ENCODE peak calls at places on chromosome 21, in four cellular contexts. One of them, this sample, is unnamed.

GRCh38 chr21:44062380-44062779 is 44.8 kb upstream of the PWP2 start:
- DNase-seq in H1: no peak
- DNase-seq in HepG2: no peak
- DNase-seq in K562: no peak
- DNase-seq in this sample: no peak

GRCh38 chr21:20646431-20646830 is 351.8 kb upstream of the NCAM2 start:
- DNase-seq in HepG2: no peak
- DNase-seq in H1: no peak
- DNase-seq in K562: no peak
- DNase-seq in this sample: no peak

GRCh38 chr21:25934771-25935224 is 200.0 kb downstream of the GABPA start:
- DNase-seq in K562: no peak
- DNase-seq in H1: no peak
- DNase-seq in HepG2: peak; percentile 44
- DNase-seq in this sample: no peak

GRCh38 chr21:32018381-32018780 is 145.6 kb downstream of the HUNK start:
- DNase-seq in K562: no peak
- DNase-seq in HepG2: peak; percentile 25
- DNase-seq in H1: no peak
- DNase-seq in this sample: no peak

GRCh38 chr21:46620846-46621245 is 14.6 kb upstream of the PRMT2 start:
- DNase-seq in H1: no peak
- DNase-seq in HepG2: no peak
- DNase-seq in K562: no peak
- DNase-seq in this sample: no peak

GRCh38 chr21:31874817-31875216 is 2.0 kb downstream of the HUNK start:
- DNase-seq in H1: peak; percentile 64
- DNase-seq in K562: no peak
- DNase-seq in HepG2: no peak
- DNase-seq in this sample: no peak

GRCh38 chr21:24220466-24220865 is 1386.8 kb downstream of the MRPL39 start:
- DNase-seq in H1: no peak
- DNase-seq in K562: no peak
- DNase-seq in HepG2: no peak
- DNase-seq in this sample: no peak

GRCh38 chr21:33266050-33266783 is at the start of gene IL10RB:
- DNase-seq in K562: peak; percentile 100
- DNase-seq in H1: peak; percentile 86
- DNase-seq in HepG2: peak; percentile 29
- DNase-seq in this sample: peak; percentile 27

GRCh38 chr21:28333455-28334108 is 659.1 kb downstream of the LTN1 start:
- DNase-seq in HepG2: peak; percentile 13
- DNase-seq in K562: no peak
- DNase-seq in H1: no peak
- DNase-seq in this sample: no peak

GRCh38 chr21:28247454-28248020 is 745.1 kb downstream of the LTN1 start:
- DNase-seq in K562: no peak
- DNase-seq in H1: no peak
- DNase-seq in HepG2: no peak
- DNase-seq in this sample: no peak

GRCh38 chr21:43908167-43908566 is 43.1 kb downstream of the AGPAT3 start:
- DNase-seq in HepG2: no peak
- DNase-seq in K562: no peak
- DNase-seq in H1: no peak
- DNase-seq in this sample: no peak

GRCh38 chr21:33030633-33031032 is 4.9 kb downstream of the OLIG2 start:
- DNase-seq in HepG2: no peak
- DNase-seq in K562: no peak
- DNase-seq in H1: no peak
- DNase-seq in this sample: no peak

GRCh38 chr21:17550671-17551308 is 37.9 kb downstream of the CXADR start:
- DNase-seq in K562: no peak
- DNase-seq in H1: no peak
- DNase-seq in HepG2: no peak
- DNase-seq in this sample: no peak

GRCh38 chr21:26572026-26572425 is 1.1 kb downstream of the CYYR1 start:
- DNase-seq in K562: no peak
- DNase-seq in HepG2: no peak
- DNase-seq in H1: no peak
- DNase-seq in this sample: no peak

GRCh38 chr21:29151937-29152336 is 21.5 kb downstream of the MAP3K7CL start:
- DNase-seq in HepG2: no peak
- DNase-seq in H1: no peak
- DNase-seq in K562: no peak
- DNase-seq in this sample: no peak

GRCh38 chr21:32771134-32771523 is 426 bp downstream of the PAXBP1 start:
- DNase-seq in H1: peak; percentile 61
- DNase-seq in HepG2: peak; percentile 33
- DNase-seq in K562: peak; percentile 84
- DNase-seq in this sample: no peak

GRCh38 chr21:33403128-33403785 is at the start of gene IFNGR2:
- DNase-seq in HepG2: no peak
- DNase-seq in H1: peak; percentile 54
- DNase-seq in K562: peak; percentile 92
- DNase-seq in this sample: no peak

GRCh38 chr21:34019402-34019801 is 54.0 kb upstream of the MRPS6 start:
- DNase-seq in K562: no peak
- DNase-seq in HepG2: no peak
- DNase-seq in H1: no peak
- DNase-seq in this sample: no peak

GRCh38 chr21:44337941-44338895 is 972 bp downstream of the CFAP410 start:
- DNase-seq in HepG2: peak; percentile 59
- DNase-seq in K562: peak; percentile 85
- DNase-seq in H1: peak; percentile 75
- DNase-seq in this sample: no peak

GRCh38 chr21:33390479-33390878 is 12.7 kb upstream of the IFNGR2 start:
- DNase-seq in HepG2: no peak
- DNase-seq in H1: no peak
- DNase-seq in K562: no peak
- DNase-seq in this sample: no peak

GRCh38 chr21:32800056-32800455 is 28.5 kb upstream of the PAXBP1 start:
- DNase-seq in K562: no peak
- DNase-seq in HepG2: no peak
- DNase-seq in H1: no peak
- DNase-seq in this sample: no peak

GRCh38 chr21:31732538-31732864 is 583 bp upstream of the SCAF4 start:
- DNase-seq in K562: no peak
- DNase-seq in H1: no peak
- DNase-seq in HepG2: peak; percentile 66
- DNase-seq in this sample: no peak

GRCh38 chr21:25964009-25964408 is 206.6 kb downstream of the APP start:
- DNase-seq in H1: no peak
- DNase-seq in K562: no peak
- DNase-seq in HepG2: no peak
- DNase-seq in this sample: no peak

GRCh38 chr21:29947119-29947518 is 7.3 kb upstream of the GRIK1 start:
- DNase-seq in K562: no peak
- DNase-seq in HepG2: no peak
- DNase-seq in H1: no peak
- DNase-seq in this sample: no peak

DNA sequence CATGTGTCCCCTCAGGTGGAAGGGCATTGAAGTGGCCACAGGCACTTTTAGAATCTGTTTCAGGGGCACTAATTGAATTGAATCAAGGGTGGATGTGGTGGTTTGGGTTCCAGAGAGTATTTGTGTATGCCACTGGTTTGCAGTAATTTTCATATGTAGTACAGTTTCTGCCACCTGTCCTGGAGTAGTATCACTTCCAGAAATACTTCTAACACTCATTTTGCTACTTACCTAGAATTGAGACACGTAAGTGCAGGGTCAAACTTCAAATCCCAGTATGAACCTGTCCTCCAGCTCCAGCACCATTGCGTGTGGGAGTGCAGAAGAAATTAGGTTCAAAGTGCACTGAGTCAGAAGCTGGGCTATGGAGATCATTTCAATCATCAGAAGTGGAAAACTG is 26.8 kb downstream of the RSPH1 start:
- DNase-seq in H1: no peak
- DNase-seq in HepG2: peak; percentile 16
- DNase-seq in K562: no peak
- DNase-seq in this sample: peak; percentile 77
- TF ChIP-seq BRCA1 in H1: no peak
- TF ChIP-seq BRCA1 in HepG2: no peak
- TF ChIP-seq BRCA1 in K562: no peak
- TF ChIP-seq BRCA1 in this sample: no peak

GRCh38 chr21:42317826-42318746 is 2.9 kb upstream of the TFF3 start:
- DNase-seq in HepG2: no peak
- DNase-seq in K562: no peak
- DNase-seq in H1: no peak
- DNase-seq in this sample: no peak
- TF ChIP-seq BRCA1 in HepG2: no peak
- TF ChIP-seq BRCA1 in K562: no peak
- TF ChIP-seq BRCA1 in H1: no peak
- TF ChIP-seq BRCA1 in this sample: no peak

DNA sequence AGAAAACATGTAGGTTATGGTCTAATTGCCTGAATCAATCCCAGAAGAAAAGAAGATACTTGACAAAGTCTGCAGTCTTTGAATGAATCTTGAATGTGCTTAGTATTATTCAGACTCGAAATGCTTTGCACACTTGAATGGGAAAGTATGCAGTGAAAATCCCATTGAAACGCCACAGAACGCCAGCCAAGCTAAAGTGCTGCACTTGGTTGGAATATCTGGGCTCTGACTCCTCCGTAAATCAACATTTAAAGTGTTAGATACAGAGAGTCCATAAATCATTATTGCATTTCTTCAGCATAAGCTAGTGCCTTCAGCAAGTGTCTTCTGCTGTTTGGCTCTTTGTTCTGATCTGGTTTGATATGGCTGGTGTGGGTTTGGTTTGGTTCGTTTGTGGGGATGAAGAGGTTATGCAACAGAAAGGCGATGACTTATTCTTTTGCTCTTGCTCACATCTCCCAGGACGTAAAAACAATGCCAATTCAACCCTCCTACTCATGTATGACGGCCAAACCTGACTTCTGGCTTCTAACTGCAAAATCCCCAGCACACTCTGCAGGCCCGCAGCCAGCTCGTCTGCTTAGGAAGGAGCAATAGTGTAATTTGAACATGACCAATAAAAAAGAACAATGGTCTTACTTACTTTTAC is 121.7 kb upstream of the ERG start:
- DNase-seq in K562: no peak
- DNase-seq in H1: no peak
- DNase-seq in HepG2: no peak
- DNase-seq in this sample: no peak
- TF ChIP-seq BRCA1 in K562: no peak
- TF ChIP-seq BRCA1 in H1: no peak
- TF ChIP-seq BRCA1 in HepG2: no peak
- TF ChIP-seq BRCA1 in this sample: no peak

GRCh38 chr21:45409466-45410150 is 4.6 kb downstream of the COL18A1 start:
- DNase-seq in K562: no peak
- DNase-seq in H1: no peak
- DNase-seq in HepG2: peak; percentile 80
- DNase-seq in this sample: no peak
- TF ChIP-seq BRCA1 in K562: no peak
- TF ChIP-seq BRCA1 in H1: no peak
- TF ChIP-seq BRCA1 in HepG2: no peak
- TF ChIP-seq BRCA1 in this sample: no peak

GRCh38 chr21:37348664-37349063 is 17.9 kb upstream of the DYRK1A start:
- DNase-seq in HepG2: no peak
- DNase-seq in H1: no peak
- DNase-seq in K562: no peak
- DNase-seq in this sample: no peak
- TF ChIP-seq BRCA1 in HepG2: no peak
- TF ChIP-seq BRCA1 in H1: no peak
- TF ChIP-seq BRCA1 in K562: no peak
- TF ChIP-seq BRCA1 in this sample: no peak

DNA sequence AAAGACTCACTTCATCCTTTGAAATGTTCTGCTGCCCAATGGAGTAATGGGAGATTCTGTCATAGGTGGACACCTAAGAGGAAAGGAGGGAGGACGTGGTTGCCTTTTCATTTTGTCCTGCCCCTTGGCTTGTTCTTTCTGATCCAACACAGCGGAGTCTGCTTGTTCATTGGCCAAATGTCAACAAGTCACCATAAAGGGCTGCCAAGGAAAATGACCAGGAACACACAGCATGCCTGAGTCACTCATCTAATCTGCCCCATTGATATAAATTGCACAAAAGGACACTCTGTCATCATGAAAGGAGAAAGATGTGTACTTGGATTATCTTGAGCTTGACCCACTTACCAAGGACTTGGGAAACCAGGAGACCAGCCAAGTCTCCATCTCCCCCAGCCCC is 422.9 kb downstream of the SETD4 start:
- DNase-seq in K562: no peak
- DNase-seq in H1: no peak
- DNase-seq in HepG2: no peak
- DNase-seq in this sample: no peak
- TF ChIP-seq BRCA1 in K562: no peak
- TF ChIP-seq BRCA1 in H1: no peak
- TF ChIP-seq BRCA1 in HepG2: no peak
- TF ChIP-seq BRCA1 in this sample: no peak

DNA sequence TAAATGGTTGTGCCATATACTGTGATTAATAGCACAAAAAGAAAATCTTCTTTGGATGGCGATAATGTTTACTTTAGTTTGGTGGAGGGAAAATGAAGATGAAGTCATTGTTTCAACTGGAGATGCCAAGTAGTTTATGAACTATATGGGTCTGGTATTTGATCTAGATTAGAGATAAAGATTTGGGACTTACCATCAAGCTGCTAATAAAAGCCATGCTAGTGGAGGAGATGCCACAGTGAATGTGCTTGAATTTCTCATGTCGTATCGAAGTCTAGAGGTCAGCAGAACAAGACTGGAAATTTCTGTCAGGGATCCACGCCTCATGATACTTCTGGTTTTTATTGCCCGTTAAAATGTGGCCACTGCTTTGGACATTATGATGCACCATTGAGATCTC is 742.0 kb downstream of the NCAM2 start:
- DNase-seq in H1: no peak
- DNase-seq in K562: no peak
- DNase-seq in HepG2: no peak
- DNase-seq in this sample: no peak
- TF ChIP-seq BRCA1 in H1: no peak
- TF ChIP-seq BRCA1 in K562: no peak
- TF ChIP-seq BRCA1 in HepG2: no peak
- TF ChIP-seq BRCA1 in this sample: no peak